ENCODE peak calls at places on chromosomes 13 and 19, in ten cellular contexts. J is fibroblast of the aortic adventitia; K is effector CD8-positive, alpha-beta T cell; F is BE2C; S is stimulated activated CD8-positive, alpha-beta memory T cell treated with anti-CD3 and anti-CD28 coated beads, Interleukin-7, amount 100 ng/mL, for 24 hours; P is hepatic stellate cell; O is HS-5; Q is GM23338; A is GM23248; X is AG09309. Z is an unnamed sample.

GRCh38 chr13:99405966-99406365 is 95.3 kb upstream of the TM9SF2 start:
- DNase-seq in A (no peak), O (no peak), X (no peak), P (no peak), Q (no peak), F (no peak), S (no peak), J (no peak), K (no peak), Z (no peak)

GRCh38 chr13:29859971-29860370 is 9.6 kb upstream of the UBL3 start:
- DNase-seq in J (peak), P (peak), Q (no peak), S (no peak), A (peak), K (no peak), F (peak), O (peak), X (no peak), Z (no peak)

GRCh38 chr19:18477974-18478373 is 40.0 kb upstream of the ISYNA1 start:
- DNase-seq in Q (no peak), X (no peak), K (no peak), F (no peak), J (no peak), O (no peak), S (no peak), P (no peak), A (no peak), Z (no peak)

GRCh38 chr13:87872813-87873212 is 201.6 kb downstream of the SLITRK5 start:
- DNase-seq in X (no peak), F (no peak), J (no peak), K (no peak), A (no peak), P (no peak), S (no peak), Q (no peak), O (no peak), Z (no peak)

GRCh38 chr19:5434970-5435641 is 20.1 kb upstream of the ZNRF4 start:
- DNase-seq in F (no peak), P (peak), K (no peak), X (peak), A (peak), O (peak), S (peak), J (peak), Q (no peak), Z (peak)

GRCh38 chr13:22081430-22081829 is 410.6 kb downstream of the FGF9 start:
- DNase-seq in K (no peak), X (no peak), Q (no peak), A (no peak), O (no peak), P (no peak), F (no peak), S (no peak), J (no peak), Z (no peak)

GRCh38 chr19:51692065-51692915 is 840 bp upstream of the SPACA6 start:
- DNase-seq in X (no peak), K (no peak), O (no peak), P (no peak), S (no peak), F (peak), J (no peak), Q (no peak), A (no peak), Z (no peak)

GRCh38 chr13:46176756-46177155 is 5.2 kb downstream of the LCP1 start:
- DNase-seq in Q (no peak), F (no peak), S (no peak), A (no peak), O (no peak), P (no peak), X (no peak), J (no peak), K (no peak), Z (no peak)

GRCh38 chr19:3366104-3366760 is at the start of gene NFIC:
- DNase-seq in O (peak), S (no peak), X (peak), F (peak), P (peak), J (peak), A (peak), Q (peak), K (no peak), Z (no peak)

GRCh38 chr19:54307389-54307788 is 5.6 kb downstream of the LILRA5 start:
- DNase-seq in O (no peak), A (no peak), X (no peak), P (no peak), S (no peak), Q (no peak), F (no peak), K (no peak), J (no peak), Z (no peak)

GRCh38 chr19:39160523-39160861 is 34.9 kb downstream of the PAK4 start:
- DNase-seq in K (no peak), Q (no peak), O (no peak), X (peak), J (peak), F (no peak), P (no peak), S (no peak), A (peak), Z (peak)

GRCh38 chr19:32407004-32407992 is 1.7 kb downstream of the DPY19L3 start:
- DNase-seq in X (no peak), J (peak), K (no peak), F (no peak), P (no peak), O (no peak), Q (no peak), S (no peak), A (peak), Z (no peak)

GRCh38 chr19:32264568-32264967 is 80.8 kb upstream of the ZNF507 start:
- DNase-seq in S (no peak), O (no peak), F (no peak), P (no peak), A (no peak), Q (no peak), K (no peak), X (no peak), J (no peak), Z (no peak)

GRCh38 chr19:33227242-33227650 is 1.6 kb upstream of the SLC7A10 start:
- DNase-seq in O (no peak), A (no peak), J (no peak), F (peak), S (no peak), Q (peak), P (no peak), X (no peak), K (no peak), Z (no peak)

Z was measured in epithelial cell of prostate.